ENCODE peak calls at places on chromosomes 5 and 9, in nine cellular contexts. One of them, this sample, is unnamed.
A peak's percentile ranks its signal among the peaks of the same experiment; 100 is the strongest.

GRCh38 chr5:54825005-54825404 is 160.4 kb downstream of the ESM1 start:
- DNase-seq in stimulated activated effector memory CD8-positive, alpha-beta T cell treated with anti-CD3 and anti-CD28 coated beads, Interleukin-12 subunit alpha, Interleukin-12 subunit beta, amount 100 ng/mL, for 72 hours: no peak
- DNase-seq in effector memory CD8-positive, alpha-beta T cell: no peak
- DNase-seq in GM04504: no peak
- DNase-seq in naive B cell: no peak
- DNase-seq in neural progenitor cell: no peak
- DNase-seq in mesothelial cell of epicardium: no peak
- DNase-seq in H54: no peak
- DNase-seq in globus pallidus: no peak
- DNase-seq in this sample: no peak

GRCh38 chr5:38032149-38032548 is 192.3 kb upstream of the GDNF start:
- DNase-seq in stimulated activated effector memory CD8-positive, alpha-beta T cell treated with anti-CD3 and anti-CD28 coated beads, Interleukin-12 subunit alpha, Interleukin-12 subunit beta, amount 100 ng/mL, for 72 hours: no peak
- DNase-seq in effector memory CD8-positive, alpha-beta T cell: no peak
- DNase-seq in GM04504: no peak
- DNase-seq in naive B cell: no peak
- DNase-seq in neural progenitor cell: no peak
- DNase-seq in mesothelial cell of epicardium: no peak
- DNase-seq in H54: no peak
- DNase-seq in globus pallidus: no peak
- DNase-seq in this sample: no peak

GRCh38 chr5:177431317-177432142 is 5.1 kb downstream of the GRK6 start:
- DNase-seq in stimulated activated effector memory CD8-positive, alpha-beta T cell treated with anti-CD3 and anti-CD28 coated beads, Interleukin-12 subunit alpha, Interleukin-12 subunit beta, amount 100 ng/mL, for 72 hours: peak; percentile 89
- DNase-seq in effector memory CD8-positive, alpha-beta T cell: peak; percentile 70
- DNase-seq in GM04504: no peak
- DNase-seq in naive B cell: peak; percentile 94
- DNase-seq in neural progenitor cell: no peak
- DNase-seq in mesothelial cell of epicardium: no peak
- DNase-seq in H54: no peak
- DNase-seq in globus pallidus: no peak
- DNase-seq in this sample: peak; percentile 59

GRCh38 chr5:143017992-143018391 is 247.8 kb downstream of the ARHGAP26 start:
- DNase-seq in stimulated activated effector memory CD8-positive, alpha-beta T cell treated with anti-CD3 and anti-CD28 coated beads, Interleukin-12 subunit alpha, Interleukin-12 subunit beta, amount 100 ng/mL, for 72 hours: no peak
- DNase-seq in effector memory CD8-positive, alpha-beta T cell: no peak
- DNase-seq in GM04504: no peak
- DNase-seq in naive B cell: no peak
- DNase-seq in neural progenitor cell: no peak
- DNase-seq in mesothelial cell of epicardium: no peak
- DNase-seq in H54: no peak
- DNase-seq in globus pallidus: no peak
- DNase-seq in this sample: no peak

GRCh38 chr5:10563132-10563939 is 534 bp upstream of the ANKRD33B start:
- DNase-seq in stimulated activated effector memory CD8-positive, alpha-beta T cell treated with anti-CD3 and anti-CD28 coated beads, Interleukin-12 subunit alpha, Interleukin-12 subunit beta, amount 100 ng/mL, for 72 hours: no peak
- DNase-seq in effector memory CD8-positive, alpha-beta T cell: peak; percentile 29
- DNase-seq in GM04504: no peak
- DNase-seq in naive B cell: no peak
- DNase-seq in neural progenitor cell: peak; percentile 67
- DNase-seq in mesothelial cell of epicardium: peak; percentile 75
- DNase-seq in H54: peak; percentile 60
- DNase-seq in globus pallidus: no peak
- DNase-seq in this sample: no peak

GRCh38 chr5:97778451-97778850 is 595.4 kb upstream of the RIOK2 start:
- DNase-seq in stimulated activated effector memory CD8-positive, alpha-beta T cell treated with anti-CD3 and anti-CD28 coated beads, Interleukin-12 subunit alpha, Interleukin-12 subunit beta, amount 100 ng/mL, for 72 hours: no peak
- DNase-seq in effector memory CD8-positive, alpha-beta T cell: no peak
- DNase-seq in GM04504: no peak
- DNase-seq in naive B cell: no peak
- DNase-seq in neural progenitor cell: no peak
- DNase-seq in mesothelial cell of epicardium: no peak
- DNase-seq in H54: no peak
- DNase-seq in globus pallidus: no peak
- DNase-seq in this sample: no peak

GRCh38 chr5:124740055-124740454 is 6.4 kb downstream of the ZNF608 start:
- DNase-seq in stimulated activated effector memory CD8-positive, alpha-beta T cell treated with anti-CD3 and anti-CD28 coated beads, Interleukin-12 subunit alpha, Interleukin-12 subunit beta, amount 100 ng/mL, for 72 hours: no peak
- DNase-seq in effector memory CD8-positive, alpha-beta T cell: no peak
- DNase-seq in GM04504: no peak
- DNase-seq in naive B cell: no peak
- DNase-seq in neural progenitor cell: peak; percentile 82
- DNase-seq in mesothelial cell of epicardium: no peak
- DNase-seq in H54: no peak
- DNase-seq in globus pallidus: no peak
- DNase-seq in this sample: no peak

GRCh38 chr9:130575514-130575913 is 3.9 kb upstream of the FUBP3 start:
- DNase-seq in stimulated activated effector memory CD8-positive, alpha-beta T cell treated with anti-CD3 and anti-CD28 coated beads, Interleukin-12 subunit alpha, Interleukin-12 subunit beta, amount 100 ng/mL, for 72 hours: no peak
- DNase-seq in effector memory CD8-positive, alpha-beta T cell: no peak
- DNase-seq in GM04504: no peak
- DNase-seq in naive B cell: no peak
- DNase-seq in neural progenitor cell: no peak
- DNase-seq in mesothelial cell of epicardium: no peak
- DNase-seq in H54: no peak
- DNase-seq in globus pallidus: no peak
- DNase-seq in this sample: no peak

GRCh38 chr5:148799737-148800527 is 26.5 kb upstream of the ADRB2 start:
- DNase-seq in stimulated activated effector memory CD8-positive, alpha-beta T cell treated with anti-CD3 and anti-CD28 coated beads, Interleukin-12 subunit alpha, Interleukin-12 subunit beta, amount 100 ng/mL, for 72 hours: no peak
- DNase-seq in effector memory CD8-positive, alpha-beta T cell: no peak
- DNase-seq in GM04504: no peak
- DNase-seq in naive B cell: no peak
- DNase-seq in neural progenitor cell: no peak
- DNase-seq in mesothelial cell of epicardium: no peak
- DNase-seq in H54: no peak
- DNase-seq in globus pallidus: no peak
- DNase-seq in this sample: no peak

GRCh38 chr9:29816954-29817703 is 2243.8 kb upstream of the C9orf72 start:
- DNase-seq in stimulated activated effector memory CD8-positive, alpha-beta T cell treated with anti-CD3 and anti-CD28 coated beads, Interleukin-12 subunit alpha, Interleukin-12 subunit beta, amount 100 ng/mL, for 72 hours: no peak
- DNase-seq in effector memory CD8-positive, alpha-beta T cell: no peak
- DNase-seq in GM04504: no peak
- DNase-seq in naive B cell: no peak
- DNase-seq in neural progenitor cell: no peak
- DNase-seq in mesothelial cell of epicardium: no peak
- DNase-seq in H54: no peak
- DNase-seq in globus pallidus: no peak
- DNase-seq in this sample: no peak

GRCh38 chr5:77232545-77232944 is 22.1 kb downstream of the PDE8B start:
- DNase-seq in stimulated activated effector memory CD8-positive, alpha-beta T cell treated with anti-CD3 and anti-CD28 coated beads, Interleukin-12 subunit alpha, Interleukin-12 subunit beta, amount 100 ng/mL, for 72 hours: no peak
- DNase-seq in effector memory CD8-positive, alpha-beta T cell: no peak
- DNase-seq in GM04504: no peak
- DNase-seq in naive B cell: no peak
- DNase-seq in neural progenitor cell: no peak
- DNase-seq in mesothelial cell of epicardium: no peak
- DNase-seq in H54: no peak
- DNase-seq in globus pallidus: no peak
- DNase-seq in this sample: no peak

GRCh38 chr9:70053864-70054263 is 10.2 kb downstream of the MAMDC2 start:
- DNase-seq in stimulated activated effector memory CD8-positive, alpha-beta T cell treated with anti-CD3 and anti-CD28 coated beads, Interleukin-12 subunit alpha, Interleukin-12 subunit beta, amount 100 ng/mL, for 72 hours: no peak
- DNase-seq in effector memory CD8-positive, alpha-beta T cell: no peak
- DNase-seq in GM04504: no peak
- DNase-seq in naive B cell: no peak
- DNase-seq in neural progenitor cell: no peak
- DNase-seq in mesothelial cell of epicardium: no peak
- DNase-seq in H54: peak; percentile 61
- DNase-seq in globus pallidus: no peak
- DNase-seq in this sample: no peak

GRCh38 chr9:129489838-129490582 is 130.9 kb downstream of the C9orf50 start:
- DNase-seq in stimulated activated effector memory CD8-positive, alpha-beta T cell treated with anti-CD3 and anti-CD28 coated beads, Interleukin-12 subunit alpha, Interleukin-12 subunit beta, amount 100 ng/mL, for 72 hours: no peak
- DNase-seq in effector memory CD8-positive, alpha-beta T cell: no peak
- DNase-seq in GM04504: no peak
- DNase-seq in naive B cell: no peak
- DNase-seq in neural progenitor cell: no peak
- DNase-seq in mesothelial cell of epicardium: no peak
- DNase-seq in H54: no peak
- DNase-seq in globus pallidus: no peak
- DNase-seq in this sample: no peak

GRCh38 chr9:124359841-124360240 is 55.4 kb downstream of the PSMB7 start:
- DNase-seq in stimulated activated effector memory CD8-positive, alpha-beta T cell treated with anti-CD3 and anti-CD28 coated beads, Interleukin-12 subunit alpha, Interleukin-12 subunit beta, amount 100 ng/mL, for 72 hours: no peak
- DNase-seq in effector memory CD8-positive, alpha-beta T cell: no peak
- DNase-seq in GM04504: no peak
- DNase-seq in naive B cell: no peak
- DNase-seq in neural progenitor cell: no peak
- DNase-seq in mesothelial cell of epicardium: no peak
- DNase-seq in H54: no peak
- DNase-seq in globus pallidus: no peak
- DNase-seq in this sample: no peak

GRCh38 chr5:124889850-124890249 is 143.4 kb upstream of the ZNF608 start:
- DNase-seq in stimulated activated effector memory CD8-positive, alpha-beta T cell treated with anti-CD3 and anti-CD28 coated beads, Interleukin-12 subunit alpha, Interleukin-12 subunit beta, amount 100 ng/mL, for 72 hours: no peak
- DNase-seq in effector memory CD8-positive, alpha-beta T cell: no peak
- DNase-seq in GM04504: no peak
- DNase-seq in naive B cell: no peak
- DNase-seq in neural progenitor cell: no peak
- DNase-seq in mesothelial cell of epicardium: no peak
- DNase-seq in H54: no peak
- DNase-seq in globus pallidus: no peak
- DNase-seq in this sample: no peak

GRCh38 chr5:133333561-133334150 is 278.7 kb downstream of the FSTL4 start:
- DNase-seq in stimulated activated effector memory CD8-positive, alpha-beta T cell treated with anti-CD3 and anti-CD28 coated beads, Interleukin-12 subunit alpha, Interleukin-12 subunit beta, amount 100 ng/mL, for 72 hours: no peak
- DNase-seq in effector memory CD8-positive, alpha-beta T cell: no peak
- DNase-seq in GM04504: no peak
- DNase-seq in naive B cell: no peak
- DNase-seq in neural progenitor cell: no peak
- DNase-seq in mesothelial cell of epicardium: no peak
- DNase-seq in H54: no peak
- DNase-seq in globus pallidus: no peak
- DNase-seq in this sample: no peak

GRCh38 chr5:124919076-124919475 is 172.6 kb upstream of the ZNF608 start:
- DNase-seq in stimulated activated effector memory CD8-positive, alpha-beta T cell treated with anti-CD3 and anti-CD28 coated beads, Interleukin-12 subunit alpha, Interleukin-12 subunit beta, amount 100 ng/mL, for 72 hours: no peak
- DNase-seq in effector memory CD8-positive, alpha-beta T cell: no peak
- DNase-seq in GM04504: no peak
- DNase-seq in naive B cell: no peak
- DNase-seq in neural progenitor cell: no peak
- DNase-seq in mesothelial cell of epicardium: no peak
- DNase-seq in H54: no peak
- DNase-seq in globus pallidus: peak; percentile 54
- DNase-seq in this sample: no peak

GRCh38 chr9:20238921-20239320 is 383.4 kb downstream of the MLLT3 start:
- DNase-seq in stimulated activated effector memory CD8-positive, alpha-beta T cell treated with anti-CD3 and anti-CD28 coated beads, Interleukin-12 subunit alpha, Interleukin-12 subunit beta, amount 100 ng/mL, for 72 hours: no peak
- DNase-seq in effector memory CD8-positive, alpha-beta T cell: no peak
- DNase-seq in GM04504: no peak
- DNase-seq in naive B cell: no peak
- DNase-seq in neural progenitor cell: no peak
- DNase-seq in mesothelial cell of epicardium: no peak
- DNase-seq in H54: no peak
- DNase-seq in globus pallidus: no peak
- DNase-seq in this sample: no peak

GRCh38 chr9:88258587-88258986 is 120.3 kb upstream of the SPATA31C2 start:
- DNase-seq in stimulated activated effector memory CD8-positive, alpha-beta T cell treated with anti-CD3 and anti-CD28 coated beads, Interleukin-12 subunit alpha, Interleukin-12 subunit beta, amount 100 ng/mL, for 72 hours: no peak
- DNase-seq in effector memory CD8-positive, alpha-beta T cell: no peak
- DNase-seq in GM04504: no peak
- DNase-seq in naive B cell: no peak
- DNase-seq in neural progenitor cell: no peak
- DNase-seq in mesothelial cell of epicardium: peak; percentile 49
- DNase-seq in H54: no peak
- DNase-seq in globus pallidus: peak; percentile 6
- DNase-seq in this sample: peak; percentile 71

GRCh38 chr9:93065321-93065720 is 6.8 kb downstream of the SUSD3 start:
- DNase-seq in stimulated activated effector memory CD8-positive, alpha-beta T cell treated with anti-CD3 and anti-CD28 coated beads, Interleukin-12 subunit alpha, Interleukin-12 subunit beta, amount 100 ng/mL, for 72 hours: no peak
- DNase-seq in effector memory CD8-positive, alpha-beta T cell: no peak
- DNase-seq in GM04504: no peak
- DNase-seq in naive B cell: no peak
- DNase-seq in neural progenitor cell: no peak
- DNase-seq in mesothelial cell of epicardium: no peak
- DNase-seq in H54: no peak
- DNase-seq in globus pallidus: peak; percentile 55
- DNase-seq in this sample: no peak

GRCh38 chr5:36607838-36608783 is 1.7 kb downstream of the SLC1A3 start:
- DNase-seq in stimulated activated effector memory CD8-positive, alpha-beta T cell treated with anti-CD3 and anti-CD28 coated beads, Interleukin-12 subunit alpha, Interleukin-12 subunit beta, amount 100 ng/mL, for 72 hours: no peak
- DNase-seq in effector memory CD8-positive, alpha-beta T cell: no peak
- DNase-seq in GM04504: no peak
- DNase-seq in naive B cell: no peak
- DNase-seq in neural progenitor cell: no peak
- DNase-seq in mesothelial cell of epicardium: no peak
- DNase-seq in H54: no peak
- DNase-seq in globus pallidus: peak; percentile 70
- DNase-seq in this sample: no peak

GRCh38 chr9:126459546-126459945 is 132.9 kb downstream of the MVB12B start:
- DNase-seq in stimulated activated effector memory CD8-positive, alpha-beta T cell treated with anti-CD3 and anti-CD28 coated beads, Interleukin-12 subunit alpha, Interleukin-12 subunit beta, amount 100 ng/mL, for 72 hours: no peak
- DNase-seq in effector memory CD8-positive, alpha-beta T cell: no peak
- DNase-seq in GM04504: no peak
- DNase-seq in naive B cell: no peak
- DNase-seq in neural progenitor cell: no peak
- DNase-seq in mesothelial cell of epicardium: no peak
- DNase-seq in H54: no peak
- DNase-seq in globus pallidus: no peak
- DNase-seq in this sample: no peak

This sample was measured in cerebellum.